ENCODE peak calls at places on chromosome X, in seven cellular contexts. L, O, E, F, P, S and J are unnamed samples.

GRCh38 chrX:139851730-139852129 is 81.1 kb downstream of the ATP11C start:
- DNase-seq in L (no peak), O (no peak), E (no peak), F (no peak), P (no peak), S (no peak), J (no peak)

GRCh38 chrX:31356501-31357263 is 284.8 kb upstream of the FTHL17 start:
- DNase-seq in L (no peak), O (no peak), E (no peak), F (no peak), P (no peak), S (no peak), J (peak; percentile 39)

GRCh38 chrX:41616935-41617334 is 71.8 kb upstream of the GPR34 start:
- DNase-seq in L (peak; percentile 14), O (no peak), E (no peak), F (no peak), P (no peak), S (no peak), J (peak; percentile 55)

GRCh38 chrX:11678174-11678573 is 12.5 kb upstream of the ARHGAP6 start:
- DNase-seq in L (no peak), O (no peak), E (no peak), F (no peak), P (no peak), S (no peak), J (peak; percentile 0)

GRCh38 chrX:124504106-124504983 is 158.0 kb downstream of the SH2D1A start:
- DNase-seq in L (no peak), O (no peak), E (no peak), F (no peak), P (no peak), S (no peak), J (no peak)

GRCh38 chrX:70468709-70469108 is 24.1 kb downstream of the DLG3 start:
- DNase-seq in L (no peak), O (no peak), E (no peak), F (no peak), P (no peak), S (no peak), J (no peak)

GRCh38 chrX:12548746-12549145 is 242.5 kb upstream of the PRPS2 start:
- DNase-seq in L (peak; percentile 48), O (no peak), E (peak; percentile 1), F (no peak), P (no peak), S (no peak), J (peak; percentile 3)

GRCh38 chrX:77788050-77788449 is 2.0 kb upstream of the ATRX start:
- DNase-seq in L (peak; percentile 2), O (no peak), E (peak; percentile 50), F (peak; percentile 76), P (no peak), S (no peak), J (no peak)

GRCh38 chrX:48919947-48920712 is 1.3 kb upstream of the PIM2 start:
- DNase-seq in L (no peak), O (no peak), E (no peak), F (peak; percentile 72), P (no peak), S (no peak), J (no peak)

GRCh38 chrX:118694628-118695027 is 32.8 kb upstream of the IL13RA1 start:
- DNase-seq in L (no peak), O (no peak), E (no peak), F (no peak), P (no peak), S (no peak), J (no peak)

GRCh38 chrX:39427492-39428289 is 626.4 kb downstream of the MID1IP1 start:
- DNase-seq in L (no peak), O (peak; percentile 41), E (no peak), F (no peak), P (no peak), S (peak; percentile 51), J (no peak)

GRCh38 chrX:154349979-154350378 is 24.5 kb downstream of the FLNA start:
- DNase-seq in L (no peak), O (no peak), E (no peak), F (no peak), P (no peak), S (peak; percentile 21), J (no peak)